ENCODE peak calls at places on chromosomes 2 and 18, in eight cellular contexts. One of them, this sample, is unnamed.

GRCh38 chr2:12091201-12091806 is 344.9 kb downstream of the LPIN1 start:
- DNase-seq in cardiac muscle cell: no peak
- DNase-seq in tibial nerve: no peak
- DNase-seq in psoas muscle: no peak
- DNase-seq in tibial artery: no peak
- DNase-seq in IMR-90: no peak
- DNase-seq in osteoblast: no peak
- DNase-seq in keratinocyte: no peak
- DNase-seq in this sample: no peak

GRCh38 chr18:37334494-37335125 is 231.0 kb downstream of the CELF4 start:
- DNase-seq in keratinocyte: no peak
- DNase-seq in tibial nerve: no peak
- DNase-seq in cardiac muscle cell: peak
- DNase-seq in IMR-90: peak
- DNase-seq in psoas muscle: no peak
- DNase-seq in osteoblast: peak
- DNase-seq in tibial artery: no peak
- DNase-seq in this sample: no peak

GRCh38 chr2:12882393-12882792 is 165.7 kb downstream of the TRIB2 start:
- DNase-seq in IMR-90: no peak
- DNase-seq in osteoblast: no peak
- DNase-seq in keratinocyte: no peak
- DNase-seq in cardiac muscle cell: no peak
- DNase-seq in tibial nerve: no peak
- DNase-seq in tibial artery: no peak
- DNase-seq in psoas muscle: no peak
- DNase-seq in this sample: no peak

GRCh38 chr18:30489890-30490643 is 552.5 kb downstream of the DSC3 start:
- DNase-seq in psoas muscle: no peak
- DNase-seq in keratinocyte: no peak
- DNase-seq in cardiac muscle cell: no peak
- DNase-seq in osteoblast: no peak
- DNase-seq in tibial nerve: no peak
- DNase-seq in IMR-90: no peak
- DNase-seq in tibial artery: no peak
- DNase-seq in this sample: no peak

GRCh38 chr18:62325806-62326645 is 916 bp downstream of the TNFRSF11A start:
- DNase-seq in IMR-90: peak
- DNase-seq in psoas muscle: no peak
- DNase-seq in keratinocyte: no peak
- DNase-seq in tibial nerve: no peak
- DNase-seq in osteoblast: peak
- DNase-seq in cardiac muscle cell: no peak
- DNase-seq in tibial artery: no peak
- DNase-seq in this sample: no peak

GRCh38 chr18:77119101-77119850 is 13.3 kb downstream of the MBP start:
- DNase-seq in tibial nerve: no peak
- DNase-seq in osteoblast: no peak
- DNase-seq in cardiac muscle cell: no peak
- DNase-seq in keratinocyte: no peak
- DNase-seq in tibial artery: no peak
- DNase-seq in psoas muscle: peak
- DNase-seq in IMR-90: no peak
- DNase-seq in this sample: no peak

GRCh38 chr18:44917184-44917864 is 236.6 kb downstream of the SETBP1 start:
- DNase-seq in psoas muscle: peak
- DNase-seq in cardiac muscle cell: no peak
- DNase-seq in osteoblast: no peak
- DNase-seq in IMR-90: no peak
- DNase-seq in keratinocyte: no peak
- DNase-seq in tibial nerve: no peak
- DNase-seq in tibial artery: no peak
- DNase-seq in this sample: no peak

GRCh38 chr2:153163055-153163454 is 315.5 kb downstream of the RPRM start:
- DNase-seq in cardiac muscle cell: no peak
- DNase-seq in tibial artery: no peak
- DNase-seq in osteoblast: peak
- DNase-seq in keratinocyte: no peak
- DNase-seq in tibial nerve: no peak
- DNase-seq in psoas muscle: no peak
- DNase-seq in IMR-90: no peak
- DNase-seq in this sample: no peak

GRCh38 chr2:101806123-101806522 is 108.6 kb downstream of the MAP4K4 start:
- DNase-seq in tibial artery: no peak
- DNase-seq in IMR-90: peak
- DNase-seq in psoas muscle: no peak
- DNase-seq in osteoblast: peak
- DNase-seq in tibial nerve: no peak
- DNase-seq in cardiac muscle cell: peak
- DNase-seq in keratinocyte: peak
- DNase-seq in this sample: no peak

GRCh38 chr2:238513346-238513745 is 86.6 kb downstream of the ASB1 start:
- DNase-seq in tibial artery: no peak
- DNase-seq in osteoblast: peak
- DNase-seq in tibial nerve: no peak
- DNase-seq in keratinocyte: no peak
- DNase-seq in cardiac muscle cell: peak
- DNase-seq in psoas muscle: no peak
- DNase-seq in IMR-90: peak
- DNase-seq in this sample: no peak

GRCh38 chr18:67525328-67526110 is 9.0 kb upstream of the DSEL start:
- DNase-seq in IMR-90: peak
- DNase-seq in tibial artery: peak
- DNase-seq in cardiac muscle cell: peak
- DNase-seq in osteoblast: peak
- DNase-seq in psoas muscle: peak
- DNase-seq in tibial nerve: peak
- DNase-seq in keratinocyte: peak
- DNase-seq in this sample: no peak

GRCh38 chr18:4455113-4455811 is at the start of gene DLGAP1:
- DNase-seq in tibial nerve: no peak
- DNase-seq in keratinocyte: no peak
- DNase-seq in osteoblast: peak
- DNase-seq in cardiac muscle cell: peak
- DNase-seq in tibial artery: peak
- DNase-seq in IMR-90: no peak
- DNase-seq in psoas muscle: peak
- DNase-seq in this sample: peak

GRCh38 chr2:224442092-224442999 is 40.4 kb upstream of the FAM124B start:
- DNase-seq in cardiac muscle cell: peak
- DNase-seq in tibial nerve: no peak
- DNase-seq in psoas muscle: peak
- DNase-seq in tibial artery: no peak
- DNase-seq in IMR-90: no peak
- DNase-seq in keratinocyte: no peak
- DNase-seq in osteoblast: peak
- DNase-seq in this sample: no peak

GRCh38 chr2:160838100-160838499 is 322.1 kb upstream of the TANK start:
- DNase-seq in cardiac muscle cell: no peak
- DNase-seq in tibial nerve: no peak
- DNase-seq in psoas muscle: no peak
- DNase-seq in IMR-90: no peak
- DNase-seq in keratinocyte: no peak
- DNase-seq in tibial artery: no peak
- DNase-seq in osteoblast: no peak
- DNase-seq in this sample: no peak

GRCh38 chr2:160835166-160835565 is 325.1 kb upstream of the TANK start:
- DNase-seq in osteoblast: no peak
- DNase-seq in cardiac muscle cell: no peak
- DNase-seq in psoas muscle: no peak
- DNase-seq in IMR-90: no peak
- DNase-seq in keratinocyte: no peak
- DNase-seq in tibial nerve: no peak
- DNase-seq in tibial artery: no peak
- DNase-seq in this sample: no peak

GRCh38 chr2:160838691-160839090 is 321.5 kb upstream of the TANK start:
- DNase-seq in tibial artery: no peak
- DNase-seq in IMR-90: no peak
- DNase-seq in keratinocyte: no peak
- DNase-seq in osteoblast: no peak
- DNase-seq in tibial nerve: no peak
- DNase-seq in psoas muscle: no peak
- DNase-seq in cardiac muscle cell: no peak
- DNase-seq in this sample: no peak

GRCh38 chr2:160837416-160837815 is 322.8 kb upstream of the TANK start:
- DNase-seq in IMR-90: no peak
- DNase-seq in keratinocyte: no peak
- DNase-seq in tibial nerve: no peak
- DNase-seq in psoas muscle: no peak
- DNase-seq in osteoblast: no peak
- DNase-seq in tibial artery: no peak
- DNase-seq in cardiac muscle cell: peak
- DNase-seq in this sample: no peak

GRCh38 chr2:160836755-160837154 is 323.5 kb upstream of the TANK start:
- DNase-seq in psoas muscle: no peak
- DNase-seq in osteoblast: peak
- DNase-seq in tibial nerve: no peak
- DNase-seq in IMR-90: peak
- DNase-seq in cardiac muscle cell: peak
- DNase-seq in keratinocyte: peak
- DNase-seq in tibial artery: no peak
- DNase-seq in this sample: no peak
- H3K27ac ChIP-seq in psoas muscle: no peak
- H3K27ac ChIP-seq in osteoblast: peak
- H3K27ac ChIP-seq in tibial nerve: no peak
- H3K27ac ChIP-seq in IMR-90: peak
- H3K27ac ChIP-seq in cardiac muscle cell: no peak
- H3K27ac ChIP-seq in keratinocyte: no peak
- H3K27ac ChIP-seq in tibial artery: no peak
- H3K27ac ChIP-seq in this sample: no peak

GRCh38 chr2:28594029-28594368 is 98.1 kb downstream of the PLB1 start:
- DNase-seq in keratinocyte: no peak
- DNase-seq in tibial nerve: no peak
- DNase-seq in osteoblast: no peak
- DNase-seq in cardiac muscle cell: no peak
- DNase-seq in psoas muscle: no peak
- DNase-seq in IMR-90: no peak
- DNase-seq in tibial artery: no peak
- DNase-seq in this sample: no peak
- H3K27ac ChIP-seq in keratinocyte: peak
- H3K27ac ChIP-seq in tibial nerve: no peak
- H3K27ac ChIP-seq in osteoblast: no peak
- H3K27ac ChIP-seq in cardiac muscle cell: no peak
- H3K27ac ChIP-seq in psoas muscle: peak
- H3K27ac ChIP-seq in IMR-90: no peak
- H3K27ac ChIP-seq in tibial artery: peak
- H3K27ac ChIP-seq in this sample: no peak

GRCh38 chr2:64325477-64325851 is 128.5 kb upstream of the LGALSL start:
- DNase-seq in IMR-90: no peak
- DNase-seq in cardiac muscle cell: no peak
- DNase-seq in psoas muscle: no peak
- DNase-seq in osteoblast: no peak
- DNase-seq in keratinocyte: no peak
- DNase-seq in tibial artery: no peak
- DNase-seq in tibial nerve: no peak
- DNase-seq in this sample: no peak
- H3K27ac ChIP-seq in IMR-90: no peak
- H3K27ac ChIP-seq in cardiac muscle cell: no peak
- H3K27ac ChIP-seq in psoas muscle: no peak
- H3K27ac ChIP-seq in osteoblast: no peak
- H3K27ac ChIP-seq in keratinocyte: no peak
- H3K27ac ChIP-seq in tibial artery: no peak
- H3K27ac ChIP-seq in tibial nerve: no peak
- H3K27ac ChIP-seq in this sample: no peak

DNA sequence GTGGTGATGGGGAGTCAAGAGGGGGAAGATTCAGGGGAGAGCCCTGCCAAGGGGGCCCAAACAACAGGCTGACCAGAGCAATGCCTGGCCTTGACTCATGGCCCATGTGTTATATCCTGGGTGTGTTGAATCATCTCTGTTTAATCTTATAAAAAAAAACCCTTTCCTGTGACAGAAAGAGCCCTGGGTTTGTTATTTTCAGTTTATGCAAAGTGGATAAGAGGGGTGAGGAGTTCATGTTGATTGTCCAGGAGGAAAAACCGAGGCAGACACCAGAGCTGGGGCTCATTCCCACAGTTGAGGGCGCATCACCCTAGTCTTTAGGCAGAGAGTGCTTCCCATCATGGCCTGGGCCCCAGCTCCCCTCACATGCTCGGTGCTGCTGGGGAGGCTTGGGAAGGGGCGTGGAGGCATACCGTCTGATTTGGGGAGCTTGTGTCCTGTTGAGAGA is 30.9 kb upstream of the IL37 start:
- DNase-seq in osteoblast: peak
- DNase-seq in cardiac muscle cell: peak
- DNase-seq in keratinocyte: no peak
- DNase-seq in psoas muscle: no peak
- DNase-seq in tibial artery: no peak
- DNase-seq in tibial nerve: no peak
- DNase-seq in IMR-90: peak
- DNase-seq in this sample: no peak
- H3K27ac ChIP-seq in osteoblast: peak
- H3K27ac ChIP-seq in cardiac muscle cell: no peak
- H3K27ac ChIP-seq in keratinocyte: peak
- H3K27ac ChIP-seq in psoas muscle: no peak
- H3K27ac ChIP-seq in tibial artery: no peak
- H3K27ac ChIP-seq in tibial nerve: no peak
- H3K27ac ChIP-seq in IMR-90: peak
- H3K27ac ChIP-seq in this sample: peak

GRCh38 chr2:74739129-74739528 is 85.1 kb downstream of the SEMA4F start:
- DNase-seq in tibial artery: no peak
- DNase-seq in cardiac muscle cell: no peak
- DNase-seq in IMR-90: no peak
- DNase-seq in keratinocyte: no peak
- DNase-seq in osteoblast: no peak
- DNase-seq in tibial nerve: no peak
- DNase-seq in psoas muscle: no peak
- DNase-seq in this sample: no peak

GRCh38 chr2:74741076-74741460 is 87.0 kb downstream of the SEMA4F start:
- DNase-seq in tibial artery: no peak
- DNase-seq in psoas muscle: no peak
- DNase-seq in tibial nerve: no peak
- DNase-seq in IMR-90: no peak
- DNase-seq in osteoblast: no peak
- DNase-seq in keratinocyte: no peak
- DNase-seq in cardiac muscle cell: no peak
- DNase-seq in this sample: no peak

GRCh38 chr2:74741651-74742050 is 87.6 kb downstream of the SEMA4F start:
- DNase-seq in keratinocyte: no peak
- DNase-seq in cardiac muscle cell: no peak
- DNase-seq in psoas muscle: no peak
- DNase-seq in tibial artery: no peak
- DNase-seq in osteoblast: no peak
- DNase-seq in IMR-90: no peak
- DNase-seq in tibial nerve: no peak
- DNase-seq in this sample: no peak

GRCh38 chr2:74739733-74740241 is 85.7 kb downstream of the SEMA4F start:
- DNase-seq in IMR-90: no peak
- DNase-seq in tibial nerve: no peak
- DNase-seq in cardiac muscle cell: no peak
- DNase-seq in tibial artery: no peak
- DNase-seq in keratinocyte: no peak
- DNase-seq in osteoblast: no peak
- DNase-seq in psoas muscle: no peak
- DNase-seq in this sample: no peak

GRCh38 chr2:74740395-74741075 is 86.5 kb downstream of the SEMA4F start:
- DNase-seq in keratinocyte: peak
- DNase-seq in psoas muscle: peak
- DNase-seq in osteoblast: peak
- DNase-seq in tibial artery: peak
- DNase-seq in IMR-90: peak
- DNase-seq in cardiac muscle cell: peak
- DNase-seq in tibial nerve: no peak
- DNase-seq in this sample: no peak
- H3K27ac ChIP-seq in keratinocyte: peak
- H3K27ac ChIP-seq in psoas muscle: peak
- H3K27ac ChIP-seq in osteoblast: peak
- H3K27ac ChIP-seq in tibial artery: peak
- H3K27ac ChIP-seq in IMR-90: peak
- H3K27ac ChIP-seq in cardiac muscle cell: no peak
- H3K27ac ChIP-seq in tibial nerve: no peak
- H3K27ac ChIP-seq in this sample: no peak